ENCODE peak calls at places on chromosomes 13 and 19, in ten cellular contexts. One of them, this sample, is unnamed.

GRCh38 chr19:17765069-17765618 is 13.9 kb downstream of the FCHO1 start:
- DNase-seq in right atrium auricular region: peak
- DNase-seq in left lung: peak
- DNase-seq in heart left ventricle: peak
- DNase-seq in cardiac muscle cell: no peak
- DNase-seq in colonic mucosa: peak
- DNase-seq in fibroblast of mammary gland: no peak
- DNase-seq in astrocyte of the spinal cord: no peak
- DNase-seq in cardiac fibroblast: no peak
- DNase-seq in HL-60: peak
- DNase-seq in this sample: no peak

GRCh38 chr19:47243776-47244547 is 12.4 kb upstream of the CCDC9 start:
- DNase-seq in right atrium auricular region: peak
- DNase-seq in left lung: peak
- DNase-seq in heart left ventricle: peak
- DNase-seq in cardiac muscle cell: peak
- DNase-seq in colonic mucosa: peak
- DNase-seq in fibroblast of mammary gland: peak
- DNase-seq in astrocyte of the spinal cord: peak
- DNase-seq in cardiac fibroblast: peak
- DNase-seq in HL-60: peak
- DNase-seq in this sample: peak

GRCh38 chr13:27024062-27024461 is 147.5 kb downstream of the USP12 start:
- DNase-seq in right atrium auricular region: no peak
- DNase-seq in left lung: no peak
- DNase-seq in heart left ventricle: no peak
- DNase-seq in cardiac muscle cell: no peak
- DNase-seq in colonic mucosa: no peak
- DNase-seq in fibroblast of mammary gland: no peak
- DNase-seq in astrocyte of the spinal cord: no peak
- DNase-seq in cardiac fibroblast: no peak
- DNase-seq in HL-60: no peak
- DNase-seq in this sample: no peak

GRCh38 chr19:42330521-42330835 is 5.0 kb downstream of the MEGF8 start:
- DNase-seq in right atrium auricular region: no peak
- DNase-seq in left lung: no peak
- DNase-seq in heart left ventricle: no peak
- DNase-seq in cardiac muscle cell: no peak
- DNase-seq in colonic mucosa: no peak
- DNase-seq in fibroblast of mammary gland: no peak
- DNase-seq in astrocyte of the spinal cord: no peak
- DNase-seq in cardiac fibroblast: peak
- DNase-seq in HL-60: no peak
- DNase-seq in this sample: no peak

GRCh38 chr13:60733933-60734332 is 336.9 kb downstream of the TDRD3 start:
- DNase-seq in right atrium auricular region: no peak
- DNase-seq in left lung: no peak
- DNase-seq in heart left ventricle: no peak
- DNase-seq in cardiac muscle cell: no peak
- DNase-seq in colonic mucosa: no peak
- DNase-seq in fibroblast of mammary gland: no peak
- DNase-seq in astrocyte of the spinal cord: no peak
- DNase-seq in cardiac fibroblast: no peak
- DNase-seq in HL-60: no peak
- DNase-seq in this sample: no peak

GRCh38 chr13:51769455-51770127 is 34.4 kb downstream of the DHRS12 start:
- DNase-seq in right atrium auricular region: peak
- DNase-seq in left lung: no peak
- DNase-seq in heart left ventricle: peak
- DNase-seq in cardiac muscle cell: no peak
- DNase-seq in colonic mucosa: no peak
- DNase-seq in fibroblast of mammary gland: peak
- DNase-seq in astrocyte of the spinal cord: no peak
- DNase-seq in cardiac fibroblast: peak
- DNase-seq in HL-60: no peak
- DNase-seq in this sample: no peak

GRCh38 chr13:37642201-37642600 is 43.6 kb upstream of the POSTN start:
- DNase-seq in right atrium auricular region: no peak
- DNase-seq in left lung: no peak
- DNase-seq in heart left ventricle: no peak
- DNase-seq in cardiac muscle cell: no peak
- DNase-seq in colonic mucosa: no peak
- DNase-seq in fibroblast of mammary gland: no peak
- DNase-seq in astrocyte of the spinal cord: no peak
- DNase-seq in cardiac fibroblast: no peak
- DNase-seq in HL-60: no peak
- DNase-seq in this sample: no peak

GRCh38 chr13:92838786-92839185 is 387.8 kb upstream of the GPC6 start:
- DNase-seq in right atrium auricular region: no peak
- DNase-seq in left lung: no peak
- DNase-seq in heart left ventricle: no peak
- DNase-seq in cardiac muscle cell: no peak
- DNase-seq in colonic mucosa: no peak
- DNase-seq in fibroblast of mammary gland: peak
- DNase-seq in astrocyte of the spinal cord: peak
- DNase-seq in cardiac fibroblast: peak
- DNase-seq in HL-60: no peak
- DNase-seq in this sample: peak

GRCh38 chr13:71722206-71722605 is 144.8 kb downstream of the DACH1 start:
- DNase-seq in right atrium auricular region: no peak
- DNase-seq in left lung: no peak
- DNase-seq in heart left ventricle: no peak
- DNase-seq in cardiac muscle cell: no peak
- DNase-seq in colonic mucosa: no peak
- DNase-seq in fibroblast of mammary gland: no peak
- DNase-seq in astrocyte of the spinal cord: peak
- DNase-seq in cardiac fibroblast: no peak
- DNase-seq in HL-60: no peak
- DNase-seq in this sample: peak

GRCh38 chr13:83815598-83815997 is 66.7 kb downstream of the SLITRK1 start:
- DNase-seq in right atrium auricular region: no peak
- DNase-seq in left lung: no peak
- DNase-seq in heart left ventricle: no peak
- DNase-seq in cardiac muscle cell: no peak
- DNase-seq in colonic mucosa: no peak
- DNase-seq in fibroblast of mammary gland: no peak
- DNase-seq in astrocyte of the spinal cord: no peak
- DNase-seq in cardiac fibroblast: no peak
- DNase-seq in HL-60: no peak
- DNase-seq in this sample: no peak

GRCh38 chr13:44197791-44198770 is 175.5 kb upstream of the SERP2 start:
- DNase-seq in right atrium auricular region: no peak
- DNase-seq in left lung: no peak
- DNase-seq in heart left ventricle: no peak
- DNase-seq in cardiac muscle cell: peak
- DNase-seq in colonic mucosa: no peak
- DNase-seq in fibroblast of mammary gland: no peak
- DNase-seq in astrocyte of the spinal cord: peak
- DNase-seq in cardiac fibroblast: peak
- DNase-seq in HL-60: no peak
- DNase-seq in this sample: peak

GRCh38 chr13:96450635-96451034 is 360.7 kb downstream of the HS6ST3 start:
- DNase-seq in right atrium auricular region: no peak
- DNase-seq in left lung: no peak
- DNase-seq in heart left ventricle: no peak
- DNase-seq in cardiac muscle cell: no peak
- DNase-seq in colonic mucosa: no peak
- DNase-seq in fibroblast of mammary gland: no peak
- DNase-seq in astrocyte of the spinal cord: no peak
- DNase-seq in cardiac fibroblast: no peak
- DNase-seq in HL-60: no peak
- DNase-seq in this sample: no peak

GRCh38 chr13:52978989-52979388 is 49.6 kb upstream of the OLFM4 start:
- DNase-seq in right atrium auricular region: no peak
- DNase-seq in left lung: no peak
- DNase-seq in heart left ventricle: no peak
- DNase-seq in cardiac muscle cell: no peak
- DNase-seq in colonic mucosa: no peak
- DNase-seq in fibroblast of mammary gland: no peak
- DNase-seq in astrocyte of the spinal cord: no peak
- DNase-seq in cardiac fibroblast: no peak
- DNase-seq in HL-60: no peak
- DNase-seq in this sample: no peak

GRCh38 chr13:22927008-22927393 is 253.8 kb upstream of the SGCG start:
- DNase-seq in right atrium auricular region: no peak
- DNase-seq in left lung: no peak
- DNase-seq in heart left ventricle: no peak
- DNase-seq in cardiac muscle cell: no peak
- DNase-seq in colonic mucosa: no peak
- DNase-seq in fibroblast of mammary gland: no peak
- DNase-seq in astrocyte of the spinal cord: no peak
- DNase-seq in cardiac fibroblast: no peak
- DNase-seq in HL-60: no peak
- DNase-seq in this sample: no peak

DNA sequence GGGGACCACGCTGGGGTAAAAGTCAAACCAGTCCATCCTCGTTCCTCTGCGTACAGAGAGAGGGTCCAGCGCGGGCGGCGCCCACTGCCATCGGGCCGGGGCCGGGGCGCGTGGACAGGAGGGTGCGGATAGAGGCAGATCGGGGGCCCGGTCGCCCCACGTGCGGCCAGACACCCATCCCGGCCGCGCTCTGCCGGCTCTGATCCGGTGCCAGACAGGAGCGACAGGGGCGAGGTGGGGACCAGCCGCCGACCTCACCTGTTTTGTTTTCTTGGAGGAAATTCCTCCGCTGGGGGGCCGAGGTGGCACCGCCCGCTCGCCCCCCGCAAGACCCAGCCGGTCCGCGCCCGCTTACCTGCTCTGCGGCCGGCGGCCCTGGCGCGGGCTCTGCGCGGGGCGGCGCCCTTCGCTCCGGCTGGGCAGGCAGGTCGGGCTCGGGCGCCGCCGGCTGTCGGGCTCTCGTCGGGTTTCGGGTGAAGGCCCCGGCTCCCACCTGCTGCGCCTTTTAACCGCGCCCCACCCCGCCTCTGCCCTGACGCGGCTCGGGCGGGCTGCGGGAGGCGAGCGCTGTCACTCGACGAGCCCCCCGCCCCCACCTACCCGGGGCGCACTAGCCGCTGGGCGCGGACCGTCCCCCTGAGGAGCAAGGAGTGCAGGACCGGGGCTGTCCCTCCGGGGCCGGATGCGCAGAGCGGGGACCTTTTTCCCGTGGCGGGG is at the start of gene GJB6:
- DNase-seq in right atrium auricular region: no peak
- DNase-seq in left lung: no peak
- DNase-seq in heart left ventricle: no peak
- DNase-seq in cardiac muscle cell: peak
- DNase-seq in colonic mucosa: no peak
- DNase-seq in fibroblast of mammary gland: no peak
- DNase-seq in astrocyte of the spinal cord: no peak
- DNase-seq in cardiac fibroblast: no peak
- DNase-seq in HL-60: no peak
- DNase-seq in this sample: no peak
- H3K4me3 ChIP-seq in right atrium auricular region: peak
- H3K4me3 ChIP-seq in left lung: peak
- H3K4me3 ChIP-seq in heart left ventricle: peak
- H3K4me3 ChIP-seq in cardiac muscle cell: peak
- H3K4me3 ChIP-seq in colonic mucosa: peak
- H3K4me3 ChIP-seq in fibroblast of mammary gland: no peak
- H3K4me3 ChIP-seq in astrocyte of the spinal cord: no peak
- H3K4me3 ChIP-seq in cardiac fibroblast: no peak
- H3K4me3 ChIP-seq in HL-60: peak
- H3K4me3 ChIP-seq in this sample: no peak

GRCh38 chr19:48813123-48813911 is 2.5 kb upstream of the BCAT2 start:
- DNase-seq in right atrium auricular region: no peak
- DNase-seq in left lung: no peak
- DNase-seq in heart left ventricle: no peak
- DNase-seq in cardiac muscle cell: no peak
- DNase-seq in colonic mucosa: no peak
- DNase-seq in fibroblast of mammary gland: no peak
- DNase-seq in astrocyte of the spinal cord: no peak
- DNase-seq in cardiac fibroblast: no peak
- DNase-seq in HL-60: no peak
- DNase-seq in this sample: no peak
- TF ChIP-seq CTCF in right atrium auricular region: no peak
- TF ChIP-seq CTCF in left lung: no peak
- TF ChIP-seq CTCF in heart left ventricle: peak
- TF ChIP-seq CTCF in cardiac muscle cell: peak
- TF ChIP-seq CTCF in colonic mucosa: no peak
- TF ChIP-seq CTCF in fibroblast of mammary gland: peak
- TF ChIP-seq CTCF in astrocyte of the spinal cord: no peak
- TF ChIP-seq CTCF in cardiac fibroblast: peak
- TF ChIP-seq CTCF in HL-60: no peak
- TF ChIP-seq CTCF in this sample: peak

GRCh38 chr13:45393941-45394570 is 24.1 kb downstream of the SLC25A30 start:
- DNase-seq in right atrium auricular region: no peak
- DNase-seq in left lung: no peak
- DNase-seq in heart left ventricle: no peak
- DNase-seq in cardiac muscle cell: peak
- DNase-seq in colonic mucosa: no peak
- DNase-seq in fibroblast of mammary gland: peak
- DNase-seq in astrocyte of the spinal cord: peak
- DNase-seq in cardiac fibroblast: peak
- DNase-seq in HL-60: peak
- DNase-seq in this sample: peak

GRCh38 chr13:45396548-45397095 is 21.6 kb downstream of the SLC25A30 start:
- DNase-seq in right atrium auricular region: no peak
- DNase-seq in left lung: no peak
- DNase-seq in heart left ventricle: no peak
- DNase-seq in cardiac muscle cell: no peak
- DNase-seq in colonic mucosa: no peak
- DNase-seq in fibroblast of mammary gland: no peak
- DNase-seq in astrocyte of the spinal cord: no peak
- DNase-seq in cardiac fibroblast: peak
- DNase-seq in HL-60: no peak
- DNase-seq in this sample: no peak

GRCh38 chr13:45392811-45393210 is 25.4 kb downstream of the SLC25A30 start:
- DNase-seq in right atrium auricular region: no peak
- DNase-seq in left lung: no peak
- DNase-seq in heart left ventricle: no peak
- DNase-seq in cardiac muscle cell: no peak
- DNase-seq in colonic mucosa: no peak
- DNase-seq in fibroblast of mammary gland: no peak
- DNase-seq in astrocyte of the spinal cord: no peak
- DNase-seq in cardiac fibroblast: no peak
- DNase-seq in HL-60: no peak
- DNase-seq in this sample: no peak

DNA sequence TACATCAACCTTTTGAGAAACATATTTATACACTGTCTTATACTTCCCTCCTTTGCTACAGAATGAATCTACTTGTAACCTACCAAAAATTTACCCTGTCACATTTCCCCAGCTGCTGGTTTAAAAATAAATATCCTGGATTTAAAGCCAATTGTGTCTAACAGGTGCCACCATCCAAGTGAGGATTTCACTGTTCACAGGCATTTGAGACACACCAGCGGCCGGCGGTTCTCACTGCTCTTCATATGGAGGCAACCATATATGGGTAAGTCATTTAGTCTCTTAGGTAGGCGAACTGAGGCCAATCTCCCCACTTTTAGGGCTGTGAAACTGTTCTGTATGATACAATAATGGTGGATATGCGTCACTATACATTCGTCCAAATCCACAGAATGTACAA is 26.2 kb downstream of the SLC25A30 start:
- DNase-seq in right atrium auricular region: no peak
- DNase-seq in left lung: no peak
- DNase-seq in heart left ventricle: no peak
- DNase-seq in cardiac muscle cell: no peak
- DNase-seq in colonic mucosa: no peak
- DNase-seq in fibroblast of mammary gland: no peak
- DNase-seq in astrocyte of the spinal cord: no peak
- DNase-seq in cardiac fibroblast: no peak
- DNase-seq in HL-60: no peak
- DNase-seq in this sample: no peak
- H3K4me3 ChIP-seq in right atrium auricular region: no peak
- H3K4me3 ChIP-seq in left lung: no peak
- H3K4me3 ChIP-seq in heart left ventricle: no peak
- H3K4me3 ChIP-seq in cardiac muscle cell: no peak
- H3K4me3 ChIP-seq in colonic mucosa: no peak
- H3K4me3 ChIP-seq in fibroblast of mammary gland: no peak
- H3K4me3 ChIP-seq in astrocyte of the spinal cord: no peak
- H3K4me3 ChIP-seq in cardiac fibroblast: no peak
- H3K4me3 ChIP-seq in HL-60: no peak
- H3K4me3 ChIP-seq in this sample: no peak

GRCh38 chr13:108220042-108220441 is 1.9 kb downstream of the ABHD13 start:
- DNase-seq in right atrium auricular region: no peak
- DNase-seq in left lung: peak
- DNase-seq in heart left ventricle: no peak
- DNase-seq in cardiac muscle cell: no peak
- DNase-seq in colonic mucosa: peak
- DNase-seq in fibroblast of mammary gland: no peak
- DNase-seq in astrocyte of the spinal cord: no peak
- DNase-seq in cardiac fibroblast: no peak
- DNase-seq in HL-60: no peak
- DNase-seq in this sample: no peak
- TF ChIP-seq CTCF in right atrium auricular region: no peak
- TF ChIP-seq CTCF in left lung: no peak
- TF ChIP-seq CTCF in heart left ventricle: no peak
- TF ChIP-seq CTCF in cardiac muscle cell: no peak
- TF ChIP-seq CTCF in colonic mucosa: no peak
- TF ChIP-seq CTCF in fibroblast of mammary gland: no peak
- TF ChIP-seq CTCF in astrocyte of the spinal cord: no peak
- TF ChIP-seq CTCF in cardiac fibroblast: no peak
- TF ChIP-seq CTCF in HL-60: no peak
- TF ChIP-seq CTCF in this sample: no peak

This sample was measured in foreskin fibroblast.